ENCODE peak calls at places on chromosomes 3 and 15, in six cellular contexts. V is midbrain; U is progenitor cell of endocrine pancreas; I is CD8-positive, alpha-beta T cell; W is KG1; Q is GM12891. D is an unnamed sample.

GRCh38 chr3:144384241-144384979 is 412.8 kb downstream of the DIPK2A start:
- DNase-seq in V (no peak), U (no peak), I (no peak), W (no peak), Q (no peak), D (no peak)

GRCh38 chr3:64489361-64490044 is 198.3 kb downstream of the ADAMTS9 start:
- DNase-seq in V (no peak), U (peak), I (no peak), W (no peak), Q (no peak), D (no peak)

GRCh38 chr3:188583476-188584161 is 429.7 kb downstream of the LPP start:
- DNase-seq in V (no peak), U (no peak), I (no peak), W (no peak), Q (no peak), D (no peak)

GRCh38 chr3:155853214-155854146 is 747 bp downstream of the SLC33A1 start:
- DNase-seq in V (peak), U (peak), I (peak), W (no peak), Q (no peak), D (no peak)

GRCh38 chr3:8813411-8813810 is 44.0 kb upstream of the OXTR start:
- DNase-seq in V (no peak), U (no peak), I (no peak), W (no peak), Q (no peak), D (no peak)

GRCh38 chr15:55829826-55830225 is 86.9 kb upstream of the PRTG start:
- DNase-seq in V (no peak), U (no peak), I (no peak), W (peak), Q (no peak), D (no peak)

GRCh38 chr3:145739926-145740325 is 421.1 kb downstream of the PLOD2 start:
- DNase-seq in V (no peak), U (no peak), I (no peak), W (no peak), Q (no peak), D (no peak)

GRCh38 chr3:65914032-65914739 is 124.5 kb downstream of the MAGI1 start:
- DNase-seq in V (peak), U (no peak), I (no peak), W (no peak), Q (no peak), D (no peak)

GRCh38 chr15:63491116-63491817 is 13.1 kb upstream of the USP3 start:
- DNase-seq in V (no peak), U (no peak), I (no peak), W (peak), Q (no peak), D (no peak)

GRCh38 chr3:8983026-8983425 is 19.8 kb upstream of the RAD18 start:
- DNase-seq in V (no peak), U (no peak), I (no peak), W (no peak), Q (no peak), D (no peak)

GRCh38 chr3:43062556-43063040 is 43.3 kb downstream of the POMGNT2 start:
- DNase-seq in V (no peak), U (no peak), I (no peak), W (no peak), Q (no peak), D (no peak)

GRCh38 chr3:194404365-194405140 is 5.5 kb upstream of the GP5 start:
- DNase-seq in V (peak), U (no peak), I (no peak), W (peak), Q (no peak), D (no peak)

GRCh38 chr3:194586839-194587238 is 46.4 kb downstream of the TMEM44 start:
- DNase-seq in V (no peak), U (no peak), I (no peak), W (no peak), Q (no peak), D (no peak)

GRCh38 chr3:8336456-8336855 is 165.2 kb upstream of the LMCD1 start:
- DNase-seq in V (no peak), U (no peak), I (no peak), W (no peak), Q (no peak), D (no peak)

GRCh38 chr3:140933552-140933951 is 8.1 kb upstream of the SLC25A36 start:
- DNase-seq in V (no peak), U (no peak), I (no peak), W (no peak), Q (no peak), D (no peak)

GRCh38 chr3:45258317-45258716 is 32.2 kb upstream of the TMEM158 start:
- DNase-seq in V (no peak), U (no peak), I (no peak), W (no peak), Q (no peak), D (no peak)

GRCh38 chr15:68797589-68798377 is 22.9 kb downstream of the ANP32A start:
- DNase-seq in V (peak), U (no peak), I (no peak), W (no peak), Q (no peak), D (no peak)

GRCh38 chr3:170953736-170954135 is 45.3 kb upstream of the EIF5A2 start:
- DNase-seq in V (peak), U (no peak), I (no peak), W (no peak), Q (no peak), D (no peak)

GRCh38 chr15:31537770-31538592 is 211.3 kb downstream of the KLF13 start:
- DNase-seq in V (no peak), U (no peak), I (no peak), W (no peak), Q (no peak), D (no peak)

GRCh38 chr15:55530861-55531313 is 22.9 kb upstream of the DNAAF4 start:
- DNase-seq in V (no peak), U (no peak), I (no peak), W (no peak), Q (no peak), D (no peak)

GRCh38 chr3:38085943-38086324 is 46.9 kb downstream of the DLEC1 start:
- DNase-seq in V (no peak), U (no peak), I (no peak), W (no peak), Q (no peak), D (no peak)

GRCh38 chr3:189897406-189897805 is 223.3 kb downstream of the P3H2 start:
- DNase-seq in V (no peak), U (no peak), I (no peak), W (no peak), Q (no peak), D (no peak)

GRCh38 chr3:113161661-113162060 is 49.7 kb upstream of the BOC start:
- DNase-seq in V (no peak), U (no peak), I (no peak), W (no peak), Q (no peak), D (no peak)

GRCh38 chr15:74320358-74321247 is 46.8 kb downstream of the CYP11A1 start:
- DNase-seq in V (no peak), U (no peak), I (peak), W (no peak), Q (no peak), D (no peak)

GRCh38 chr3:30418443-30418842 is 188.0 kb upstream of the TGFBR2 start:
- DNase-seq in V (no peak), U (no peak), I (no peak), W (no peak), Q (no peak), D (no peak)

GRCh38 chr3:160667452-160667851 is 9.5 kb upstream of the ARL14 start:
- DNase-seq in V (no peak), U (no peak), I (no peak), W (no peak), Q (no peak), D (no peak)

GRCh38 chr3:8237893-8238292 is 263.7 kb upstream of the LMCD1 start:
- DNase-seq in V (no peak), U (no peak), I (no peak), W (no peak), Q (no peak), D (no peak)

GRCh38 chr3:140187028-140187427 is 252.0 kb downstream of the CLSTN2 start:
- DNase-seq in V (no peak), U (no peak), I (no peak), W (no peak), Q (no peak), D (no peak)

GRCh38 chr3:52817221-52817620 is 13.3 kb downstream of the ITIH4 start:
- DNase-seq in V (no peak), U (no peak), I (no peak), W (no peak), Q (no peak), D (no peak)

GRCh38 chr3:111639316-111639715 is 44.2 kb upstream of the ZBED2 start:
- DNase-seq in V (no peak), U (no peak), I (no peak), W (no peak), Q (no peak), D (no peak)

GRCh38 chr15:38563723-38564519 is 693 bp downstream of the RASGRP1 start:
- DNase-seq in V (peak), U (peak), I (peak), W (peak), Q (peak), D (peak)

GRCh38 chr15:39914977-39915376 is 5.1 kb downstream of the GPR176 start:
- DNase-seq in V (no peak), U (no peak), I (no peak), W (no peak), Q (no peak), D (no peak)

GRCh38 chr3:45654344-45654934 is 34.8 kb upstream of the SACM1L start:
- DNase-seq in V (no peak), U (no peak), I (no peak), W (no peak), Q (no peak), D (no peak)

D was measured in GM19239.